ENCODE peak calls at places on chromosomes 3 and 15, in five cellular contexts. One of them, this sample, is unnamed. For H3K4me1, the result is how much of the 10 kb centered on the place peaks cover.

GRCh38 chr3:119497824-119498187 is 541 bp upstream of the TIMMDC1 start:
- DNase-seq in OCI-LY7: no peak
- DNase-seq in left ventricle myocardium inferior: no peak
- DNase-seq in stomach: peak
- DNase-seq in cardiac muscle cell: peak
- DNase-seq in this sample: peak

GRCh38 chr3:129441215-129441614 is 1.2 kb downstream of the IFT122 start:
- DNase-seq in cardiac muscle cell: no peak
- DNase-seq in stomach: no peak
- DNase-seq in OCI-LY7: peak
- DNase-seq in left ventricle myocardium inferior: no peak
- DNase-seq in this sample: no peak

GRCh38 chr3:124032351-124032880 is 40.5 kb upstream of the ROPN1 start:
- DNase-seq in cardiac muscle cell: peak
- DNase-seq in OCI-LY7: no peak
- DNase-seq in left ventricle myocardium inferior: peak
- DNase-seq in stomach: no peak
- DNase-seq in this sample: peak

GRCh38 chr3:52820741-52821140 is 9.7 kb downstream of the ITIH4 start:
- DNase-seq in cardiac muscle cell: peak
- DNase-seq in OCI-LY7: peak
- DNase-seq in left ventricle myocardium inferior: no peak
- DNase-seq in stomach: no peak
- DNase-seq in this sample: no peak

GRCh38 chr15:69599271-69599670 is 146.7 kb downstream of the RPLP1 start:
- DNase-seq in cardiac muscle cell: no peak
- DNase-seq in OCI-LY7: no peak
- DNase-seq in left ventricle myocardium inferior: no peak
- DNase-seq in stomach: no peak
- DNase-seq in this sample: no peak

GRCh38 chr3:114327665-114328064 is 33.8 kb downstream of the TIGIT start:
- DNase-seq in stomach: no peak
- DNase-seq in OCI-LY7: no peak
- DNase-seq in cardiac muscle cell: no peak
- DNase-seq in left ventricle myocardium inferior: no peak
- DNase-seq in this sample: no peak

GRCh38 chr3:194422188-194422587 is 23.1 kb upstream of the GP5 start:
- DNase-seq in stomach: no peak
- DNase-seq in cardiac muscle cell: no peak
- DNase-seq in OCI-LY7: no peak
- DNase-seq in left ventricle myocardium inferior: no peak
- DNase-seq in this sample: no peak

GRCh38 chr3:48634661-48635221 is 520 bp downstream of the SLC26A6 start:
- DNase-seq in left ventricle myocardium inferior: peak
- DNase-seq in cardiac muscle cell: peak
- DNase-seq in OCI-LY7: peak
- DNase-seq in stomach: peak
- DNase-seq in this sample: peak

GRCh38 chr3:32706348-32707025 is 21.5 kb downstream of the CNOT10 start:
- DNase-seq in stomach: no peak
- DNase-seq in cardiac muscle cell: no peak
- DNase-seq in OCI-LY7: no peak
- DNase-seq in left ventricle myocardium inferior: no peak
- DNase-seq in this sample: no peak

GRCh38 chr15:69826818-69827174 is 270.9 kb downstream of the TLE3 start:
- DNase-seq in stomach: no peak
- DNase-seq in cardiac muscle cell: no peak
- DNase-seq in OCI-LY7: no peak
- DNase-seq in left ventricle myocardium inferior: no peak
- DNase-seq in this sample: no peak

GRCh38 chr15:52527898-52528464 is 699 bp downstream of the MYO5A start:
- DNase-seq in OCI-LY7: peak
- DNase-seq in cardiac muscle cell: peak
- DNase-seq in stomach: peak
- DNase-seq in left ventricle myocardium inferior: no peak
- DNase-seq in this sample: peak

GRCh38 chr3:129310612-129311011 is 31.9 kb downstream of the HMCES start:
- DNase-seq in left ventricle myocardium inferior: no peak
- DNase-seq in OCI-LY7: no peak
- DNase-seq in stomach: no peak
- DNase-seq in cardiac muscle cell: no peak
- DNase-seq in this sample: no peak

GRCh38 chr15:42012241-42012640 is 8.6 kb downstream of the PLA2G4E start:
- DNase-seq in cardiac muscle cell: no peak
- DNase-seq in OCI-LY7: no peak
- DNase-seq in left ventricle myocardium inferior: no peak
- DNase-seq in stomach: peak
- DNase-seq in this sample: no peak

GRCh38 chr3:10810376-10810775 is 5.7 kb upstream of the SLC6A11 start:
- DNase-seq in cardiac muscle cell: no peak
- DNase-seq in OCI-LY7: no peak
- DNase-seq in stomach: no peak
- DNase-seq in left ventricle myocardium inferior: no peak
- DNase-seq in this sample: no peak

GRCh38 chr3:50316657-50317242 is 5.8 kb downstream of the HYAL2 start:
- DNase-seq in left ventricle myocardium inferior: no peak
- DNase-seq in stomach: peak
- DNase-seq in OCI-LY7: peak
- DNase-seq in cardiac muscle cell: no peak
- DNase-seq in this sample: no peak

GRCh38 chr3:129016725-129017530 is 15.8 kb downstream of the EFCC1 start:
- DNase-seq in left ventricle myocardium inferior: peak
- DNase-seq in stomach: no peak
- DNase-seq in cardiac muscle cell: no peak
- DNase-seq in OCI-LY7: peak
- DNase-seq in this sample: peak

GRCh38 chr15:41494922-41495735 is 1.5 kb downstream of the ITPKA start:
- DNase-seq in cardiac muscle cell: peak
- DNase-seq in left ventricle myocardium inferior: no peak
- DNase-seq in OCI-LY7: peak
- DNase-seq in stomach: peak
- DNase-seq in this sample: no peak

GRCh38 chr3:39205919-39206516 is 13.6 kb upstream of the XIRP1 start:
- DNase-seq in OCI-LY7: no peak
- DNase-seq in stomach: no peak
- DNase-seq in cardiac muscle cell: no peak
- DNase-seq in left ventricle myocardium inferior: no peak
- DNase-seq in this sample: no peak

GRCh38 chr3:60764870-60765269 is 486.4 kb downstream of the FHIT start:
- DNase-seq in stomach: no peak
- DNase-seq in cardiac muscle cell: no peak
- DNase-seq in left ventricle myocardium inferior: no peak
- DNase-seq in OCI-LY7: no peak
- DNase-seq in this sample: no peak

GRCh38 chr3:184761976-184762375 is 50.0 kb upstream of the VPS8 start:
- DNase-seq in cardiac muscle cell: no peak
- DNase-seq in left ventricle myocardium inferior: no peak
- DNase-seq in stomach: no peak
- DNase-seq in OCI-LY7: no peak
- DNase-seq in this sample: no peak

GRCh38 chr3:70620367-70620766 is 307.9 kb upstream of the MDFIC2 start:
- DNase-seq in cardiac muscle cell: no peak
- DNase-seq in OCI-LY7: no peak
- DNase-seq in stomach: no peak
- DNase-seq in left ventricle myocardium inferior: no peak
- DNase-seq in this sample: no peak

GRCh38 chr3:70615286-70615685 is 302.8 kb upstream of the MDFIC2 start:
- DNase-seq in cardiac muscle cell: no peak
- DNase-seq in left ventricle myocardium inferior: no peak
- DNase-seq in stomach: no peak
- DNase-seq in OCI-LY7: no peak
- DNase-seq in this sample: no peak

GRCh38 chr3:70621451-70621850 is 309.0 kb upstream of the MDFIC2 start:
- DNase-seq in cardiac muscle cell: no peak
- DNase-seq in OCI-LY7: no peak
- DNase-seq in stomach: no peak
- DNase-seq in left ventricle myocardium inferior: no peak
- DNase-seq in this sample: no peak

GRCh38 chr3:70618151-70618550 is 305.7 kb upstream of the MDFIC2 start:
- DNase-seq in cardiac muscle cell: no peak
- DNase-seq in stomach: no peak
- DNase-seq in left ventricle myocardium inferior: no peak
- DNase-seq in OCI-LY7: no peak
- DNase-seq in this sample: no peak

GRCh38 chr3:70620956-70621355 is 308.5 kb upstream of the MDFIC2 start:
- DNase-seq in cardiac muscle cell: no peak
- DNase-seq in left ventricle myocardium inferior: no peak
- DNase-seq in OCI-LY7: no peak
- DNase-seq in stomach: no peak
- DNase-seq in this sample: no peak
- H3K27ac ChIP-seq in cardiac muscle cell: no peak
- H3K27ac ChIP-seq in left ventricle myocardium inferior: no peak
- H3K27ac ChIP-seq in OCI-LY7: no peak
- H3K27ac ChIP-seq in stomach: no peak
- H3K27ac ChIP-seq in this sample: no peak

DNA sequence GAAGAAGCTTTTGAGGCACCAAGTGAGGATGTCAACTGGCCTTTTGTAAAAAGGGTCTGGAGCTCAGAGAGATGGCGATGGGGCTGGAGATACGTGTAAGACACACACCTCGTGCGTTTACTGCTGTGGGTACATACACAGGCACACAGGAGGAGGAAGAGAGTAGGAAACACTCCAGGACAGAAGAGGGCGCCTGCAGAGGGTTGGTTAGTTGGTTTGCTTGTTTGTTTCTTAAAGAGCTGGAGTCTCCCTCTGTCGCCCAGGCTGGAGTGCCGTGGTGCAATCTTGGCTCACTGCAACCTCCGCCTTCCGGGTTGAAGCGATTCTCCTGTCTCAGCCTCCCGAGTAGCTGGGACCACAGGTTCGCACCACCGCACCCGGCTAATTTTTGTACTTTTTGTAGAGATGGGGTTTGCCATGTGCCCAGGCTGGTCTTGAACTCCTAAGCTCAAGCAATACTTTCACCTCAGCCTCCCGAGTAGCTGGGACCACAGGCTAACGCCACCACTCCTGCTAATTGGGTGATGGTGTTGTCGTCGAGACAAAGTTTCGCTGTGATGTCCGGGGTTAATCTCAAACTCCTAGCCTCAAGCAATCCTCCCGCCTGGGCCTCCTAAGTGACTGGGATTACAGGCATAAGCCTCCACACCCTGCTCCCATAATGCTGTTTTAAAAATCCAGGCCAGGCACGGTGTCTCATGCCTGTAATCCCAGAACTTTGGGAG is 1.2 kb upstream of the PRR20G start:
- DNase-seq in stomach: no peak
- DNase-seq in left ventricle myocardium inferior: no peak
- DNase-seq in cardiac muscle cell: no peak
- DNase-seq in OCI-LY7: peak
- DNase-seq in this sample: no peak
- TF ChIP-seq CTCF in stomach: no peak
- TF ChIP-seq CTCF in left ventricle myocardium inferior: no peak
- TF ChIP-seq CTCF in cardiac muscle cell: no peak
- TF ChIP-seq CTCF in OCI-LY7: peak
- TF ChIP-seq CTCF in this sample: no peak

DNA sequence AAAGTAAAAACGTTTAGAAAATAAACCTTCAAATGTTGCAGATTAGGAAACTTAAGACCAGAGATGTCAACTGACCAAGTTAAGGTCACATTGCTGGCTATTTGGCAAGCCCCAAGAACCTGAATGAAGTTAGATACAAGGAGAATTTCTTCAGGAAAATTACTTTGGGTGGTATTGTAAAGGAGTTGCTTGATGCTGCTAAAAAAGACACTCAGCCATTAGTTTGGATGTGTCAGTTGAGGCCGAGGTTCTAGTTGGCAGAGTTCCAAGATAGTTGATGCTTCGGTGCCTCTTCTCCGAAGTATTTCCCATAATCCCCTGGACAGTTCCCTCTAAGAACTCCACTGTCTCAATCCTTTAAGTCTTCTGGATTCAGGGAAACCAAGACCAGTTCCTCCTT is 24.3 kb downstream of the SIAH2 start:
- DNase-seq in OCI-LY7: no peak
- DNase-seq in stomach: no peak
- DNase-seq in left ventricle myocardium inferior: no peak
- DNase-seq in cardiac muscle cell: no peak
- DNase-seq in this sample: no peak
- H3K4me1 ChIP-seq in OCI-LY7: under half
- H3K4me1 ChIP-seq in stomach: under half
- H3K4me1 ChIP-seq in left ventricle myocardium inferior: half or more
- H3K4me1 ChIP-seq in cardiac muscle cell: under half
- H3K4me1 ChIP-seq in this sample: half or more

DNA sequence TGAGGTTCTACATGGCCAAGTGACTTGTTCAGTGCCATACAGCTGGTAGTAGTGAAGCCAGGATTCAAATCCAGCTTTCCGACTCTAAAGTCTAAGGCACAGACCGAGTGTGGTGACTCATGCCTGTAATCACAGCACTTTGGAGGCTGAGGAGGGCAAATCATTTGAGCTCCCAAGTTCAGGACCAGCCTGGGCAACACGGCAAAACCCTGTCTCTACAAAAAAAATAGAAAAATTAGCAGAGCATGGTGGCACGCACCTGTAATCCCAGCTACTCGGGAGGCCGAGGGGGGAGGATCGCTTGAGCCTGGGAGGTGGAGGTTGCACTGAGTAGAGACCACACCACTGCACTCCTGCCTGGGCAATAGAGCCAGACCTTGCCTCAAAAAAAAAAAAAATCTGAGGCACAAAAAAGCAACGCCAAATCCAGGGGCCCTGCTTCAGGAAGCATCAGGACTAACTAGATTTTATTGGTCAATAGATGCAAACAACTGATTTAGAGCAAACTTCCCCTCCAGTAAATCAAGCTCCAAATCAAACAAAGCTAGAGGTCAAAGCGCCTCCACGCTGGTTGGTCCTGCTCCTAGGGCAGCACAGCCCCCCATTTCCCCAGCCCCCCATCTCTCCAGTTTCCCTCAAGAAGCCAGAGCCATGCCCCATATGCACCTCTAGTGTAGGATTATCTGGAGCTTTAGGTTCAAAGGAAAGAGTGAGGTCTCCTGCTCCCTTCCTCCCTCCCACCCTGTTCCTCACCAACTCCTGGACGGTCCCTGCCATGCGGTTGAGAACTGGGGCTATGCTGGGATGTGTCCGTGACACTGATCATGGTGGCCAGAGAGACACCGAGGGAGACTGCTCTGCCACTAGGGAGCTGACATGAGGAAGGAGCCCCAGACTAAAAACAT is 2.9 kb upstream of the TNK2 start:
- DNase-seq in stomach: no peak
- DNase-seq in OCI-LY7: no peak
- DNase-seq in cardiac muscle cell: no peak
- DNase-seq in left ventricle myocardium inferior: no peak
- DNase-seq in this sample: no peak
- H3K27ac ChIP-seq in stomach: no peak
- H3K27ac ChIP-seq in OCI-LY7: no peak
- H3K27ac ChIP-seq in cardiac muscle cell: no peak
- H3K27ac ChIP-seq in left ventricle myocardium inferior: no peak
- H3K27ac ChIP-seq in this sample: no peak

This sample was measured in heart right ventricle.